ENCODE peak calls at places on chromosomes 16 and 17, in five cellular contexts. J, F, W, V and Q are unnamed samples.

GRCh38 chr17:7224661-7225111 is 4.9 kb downstream of the ACADVL start:
- DNase-seq in V (no peak), F (no peak), J (no peak), W (no peak), Q (no peak)

GRCh38 chr17:21005803-21006202 is 37.0 kb downstream of the USP22 start:
- DNase-seq in V (no peak), W (no peak), F (no peak), J (no peak), Q (no peak)

GRCh38 chr16:62018301-62019060 is 17.8 kb downstream of the CDH8 start:
- DNase-seq in V (no peak), J (no peak), F (no peak), W (no peak), Q (no peak)

GRCh38 chr17:35315283-35315682 is 58.1 kb downstream of the SLFN11 start:
- DNase-seq in W (no peak), F (peak), J (peak), V (no peak), Q (no peak)

GRCh38 chr16:8080817-8081216 is 509.5 kb downstream of the TMEM114 start:
- DNase-seq in F (no peak), V (no peak), J (no peak), W (no peak), Q (no peak)

GRCh38 chr16:71852561-71852960 is 6.8 kb downstream of the ATXN1L start:
- DNase-seq in V (no peak), W (no peak), F (no peak), J (no peak), Q (no peak)

GRCh38 chr16:30984669-30985400 is at the start of gene HSD3B7:
- DNase-seq in V (no peak), F (peak), W (peak), J (peak), Q (peak)

GRCh38 chr16:35425270-35425669 is 1965.9 kb downstream of the TP53TG3F start:
- DNase-seq in V (no peak), W (no peak), J (no peak), F (no peak), Q (no peak)

GRCh38 chr17:65824901-65825300 is 263.5 kb upstream of the AXIN2 start:
- DNase-seq in W (no peak), F (no peak), J (no peak), V (no peak), Q (no peak)

GRCh38 chr17:52297230-52298010 is 138.9 kb upstream of the CA10 start:
- DNase-seq in F (no peak), W (no peak), V (no peak), J (no peak), Q (no peak)

GRCh38 chr16:1428511-1428910 is 2.4 kb upstream of the PERCC1 start:
- DNase-seq in W (no peak), V (no peak), J (no peak), F (no peak), Q (no peak)

GRCh38 chr16:86198201-86199118 is 299.5 kb downstream of the IRF8 start:
- DNase-seq in F (no peak), V (no peak), W (no peak), J (no peak), Q (no peak)

GRCh38 chr17:44865231-44865660 is 17.6 kb downstream of the HIGD1B start:
- DNase-seq in V (peak), J (peak), F (peak), W (peak), Q (peak)

GRCh38 chr17:48175692-48176450 is 68.3 kb downstream of the SNX11 start:
- DNase-seq in J (no peak), F (no peak), W (no peak), V (no peak), Q (no peak)

GRCh38 chr17:50697076-50697475 is 10.6 kb downstream of the ANKRD40 start:
- DNase-seq in W (no peak), J (no peak), F (no peak), V (no peak), Q (no peak)

GRCh38 chr16:75251280-75252048 is at the start of gene BCAR1:
- DNase-seq in J (peak), W (peak), V (no peak), F (peak), Q (peak)

GRCh38 chr17:12896386-12896785 is 107.1 kb downstream of the ARHGAP44 start:
- DNase-seq in J (no peak), V (no peak), F (no peak), W (no peak), Q (no peak)

GRCh38 chr17:33012522-33013033 is 20.9 kb downstream of the SPACA3 start:
- DNase-seq in J (no peak), W (no peak), V (no peak), F (no peak), Q (peak)

GRCh38 chr16:52569701-52570100 is 22.8 kb upstream of the TOX3 start:
- DNase-seq in J (no peak), V (no peak), F (no peak), W (no peak), Q (no peak)

GRCh38 chr17:73713136-73713535 is 68.9 kb upstream of the SDK2 start:
- DNase-seq in V (no peak), J (no peak), F (no peak), W (no peak), Q (no peak)

GRCh38 chr16:54034684-54035083 is 251.9 kb downstream of the IRX3 start:
- DNase-seq in F (no peak), V (no peak), W (no peak), J (no peak), Q (no peak)

GRCh38 chr17:31537558-31537957 is 146.1 kb downstream of the RAB11FIP4 start:
- DNase-seq in V (no peak), F (no peak), W (no peak), J (no peak), Q (no peak)

GRCh38 chr17:79051306-79051705 is 23.3 kb upstream of the ENGASE start:
- DNase-seq in F (no peak), J (no peak), W (no peak), V (no peak), Q (no peak)

GRCh38 chr16:81204794-81205680 is 33.5 kb upstream of the BCO1 start:
- DNase-seq in V (peak), W (peak), J (peak), F (peak), Q (peak)

GRCh38 chr16:88456356-88457292 is 3.5 kb downstream of the ZFPM1 start:
- DNase-seq in J (no peak), V (no peak), W (no peak), F (no peak), Q (no peak)

GRCh38 chr16:55622930-55623561 is 32.7 kb upstream of the SLC6A2 start:
- DNase-seq in F (no peak), W (no peak), J (no peak), V (no peak), Q (no peak)

GRCh38 chr16:81214745-81215166 is 23.7 kb upstream of the BCO1 start:
- DNase-seq in F (no peak), V (no peak), J (no peak), W (no peak), Q (no peak)

GRCh38 chr16:46947900-46948547 is 25.4 kb downstream of the DNAJA2 start:
- DNase-seq in F (peak), W (no peak), J (no peak), V (no peak), Q (no peak)

GRCh38 chr17:72515291-72516065 is 394.7 kb downstream of the SOX9 start:
- DNase-seq in F (no peak), J (no peak), V (peak), W (no peak), Q (no peak)

GRCh38 chr16:71557299-71557698 is 19.6 kb downstream of the TAT start:
- DNase-seq in V (no peak), J (no peak), W (no peak), F (no peak), Q (no peak)

GRCh38 chr17:51087072-51087757 is 33.5 kb downstream of the SPAG9 start:
- DNase-seq in J (no peak), W (no peak), F (no peak), V (no peak), Q (no peak)

GRCh38 chr17:57874434-57875108 is 24.7 kb upstream of the MRPS23 start:
- DNase-seq in J (peak), V (no peak), F (peak), W (peak), Q (peak)